ENCODE peak calls at places on chromosomes 6 and 20, in ten cellular contexts. One of them, this sample, is unnamed.

GRCh38 chr20:43821795-43822194 is 92.9 kb upstream of the TOX2 start:
- DNase-seq in HuH-7.5: no peak
- DNase-seq in epithelial cell of prostate: no peak
- DNase-seq in left ventricle myocardium superior: no peak
- DNase-seq in BJ: no peak
- DNase-seq in right cardiac atrium: no peak
- DNase-seq in SK-MEL-5: no peak
- DNase-seq in DMS79 treated with DMSO at 0.1 percent for 48 hours: no peak
- DNase-seq in uterus: no peak
- DNase-seq in body of pancreas: no peak
- DNase-seq in this sample: no peak

GRCh38 chr20:11207749-11208502 is 534.1 kb upstream of the JAG1 start:
- DNase-seq in epithelial cell of prostate: peak
- DNase-seq in right cardiac atrium: peak
- DNase-seq in body of pancreas: peak
- DNase-seq in SK-MEL-5: peak
- DNase-seq in HuH-7.5: no peak
- DNase-seq in DMS79 treated with DMSO at 0.1 percent for 48 hours: no peak
- DNase-seq in BJ: peak
- DNase-seq in left ventricle myocardium superior: no peak
- DNase-seq in uterus: no peak
- DNase-seq in this sample: peak

GRCh38 chr20:35496481-35496880 is 33.0 kb downstream of the C20orf173 start:
- DNase-seq in right cardiac atrium: no peak
- DNase-seq in uterus: no peak
- DNase-seq in SK-MEL-5: no peak
- DNase-seq in left ventricle myocardium superior: no peak
- DNase-seq in DMS79 treated with DMSO at 0.1 percent for 48 hours: no peak
- DNase-seq in body of pancreas: no peak
- DNase-seq in BJ: no peak
- DNase-seq in epithelial cell of prostate: no peak
- DNase-seq in HuH-7.5: no peak
- DNase-seq in this sample: no peak

GRCh38 chr6:17501982-17502704 is 98.0 kb upstream of the FAM8A1 start:
- DNase-seq in DMS79 treated with DMSO at 0.1 percent for 48 hours: no peak
- DNase-seq in HuH-7.5: no peak
- DNase-seq in BJ: no peak
- DNase-seq in uterus: no peak
- DNase-seq in SK-MEL-5: no peak
- DNase-seq in left ventricle myocardium superior: no peak
- DNase-seq in right cardiac atrium: no peak
- DNase-seq in body of pancreas: no peak
- DNase-seq in epithelial cell of prostate: no peak
- DNase-seq in this sample: no peak

GRCh38 chr20:31844737-31845299 is 586 bp downstream of the FOXS1 start:
- DNase-seq in SK-MEL-5: no peak
- DNase-seq in DMS79 treated with DMSO at 0.1 percent for 48 hours: no peak
- DNase-seq in epithelial cell of prostate: no peak
- DNase-seq in uterus: no peak
- DNase-seq in BJ: no peak
- DNase-seq in body of pancreas: no peak
- DNase-seq in HuH-7.5: no peak
- DNase-seq in left ventricle myocardium superior: no peak
- DNase-seq in right cardiac atrium: no peak
- DNase-seq in this sample: no peak

GRCh38 chr6:8059129-8059528 is 5.1 kb downstream of the BLOC1S5 start:
- DNase-seq in BJ: no peak
- DNase-seq in right cardiac atrium: no peak
- DNase-seq in epithelial cell of prostate: no peak
- DNase-seq in HuH-7.5: no peak
- DNase-seq in SK-MEL-5: peak
- DNase-seq in DMS79 treated with DMSO at 0.1 percent for 48 hours: no peak
- DNase-seq in left ventricle myocardium superior: no peak
- DNase-seq in uterus: no peak
- DNase-seq in body of pancreas: no peak
- DNase-seq in this sample: no peak

GRCh38 chr6:141202641-141203040 is 930.1 kb upstream of the GJE1 start:
- DNase-seq in left ventricle myocardium superior: no peak
- DNase-seq in BJ: no peak
- DNase-seq in DMS79 treated with DMSO at 0.1 percent for 48 hours: no peak
- DNase-seq in body of pancreas: no peak
- DNase-seq in epithelial cell of prostate: no peak
- DNase-seq in right cardiac atrium: no peak
- DNase-seq in SK-MEL-5: no peak
- DNase-seq in uterus: no peak
- DNase-seq in HuH-7.5: no peak
- DNase-seq in this sample: no peak

GRCh38 chr20:21074605-21075336 is 31.4 kb downstream of the LINC00237 start:
- DNase-seq in uterus: no peak
- DNase-seq in DMS79 treated with DMSO at 0.1 percent for 48 hours: peak
- DNase-seq in BJ: no peak
- DNase-seq in left ventricle myocardium superior: no peak
- DNase-seq in HuH-7.5: no peak
- DNase-seq in body of pancreas: no peak
- DNase-seq in SK-MEL-5: peak
- DNase-seq in right cardiac atrium: no peak
- DNase-seq in epithelial cell of prostate: peak
- DNase-seq in this sample: no peak

GRCh38 chr6:44771647-44772415 is 384.3 kb downstream of the CDC5L start:
- DNase-seq in uterus: no peak
- DNase-seq in right cardiac atrium: no peak
- DNase-seq in DMS79 treated with DMSO at 0.1 percent for 48 hours: peak
- DNase-seq in body of pancreas: no peak
- DNase-seq in epithelial cell of prostate: no peak
- DNase-seq in left ventricle myocardium superior: peak
- DNase-seq in BJ: no peak
- DNase-seq in HuH-7.5: no peak
- DNase-seq in SK-MEL-5: no peak
- DNase-seq in this sample: no peak

GRCh38 chr6:41801380-41801779 is 13.9 kb downstream of the TOMM6 start:
- DNase-seq in BJ: no peak
- DNase-seq in right cardiac atrium: no peak
- DNase-seq in uterus: no peak
- DNase-seq in body of pancreas: no peak
- DNase-seq in left ventricle myocardium superior: no peak
- DNase-seq in HuH-7.5: no peak
- DNase-seq in DMS79 treated with DMSO at 0.1 percent for 48 hours: no peak
- DNase-seq in SK-MEL-5: peak
- DNase-seq in epithelial cell of prostate: no peak
- DNase-seq in this sample: no peak

GRCh38 chr6:65671922-65672321 is 35.1 kb downstream of the EYS start:
- DNase-seq in epithelial cell of prostate: peak
- DNase-seq in SK-MEL-5: no peak
- DNase-seq in right cardiac atrium: no peak
- DNase-seq in HuH-7.5: peak
- DNase-seq in body of pancreas: no peak
- DNase-seq in BJ: no peak
- DNase-seq in left ventricle myocardium superior: no peak
- DNase-seq in DMS79 treated with DMSO at 0.1 percent for 48 hours: no peak
- DNase-seq in uterus: no peak
- DNase-seq in this sample: peak

GRCh38 chr6:93567164-93567563 is 147.8 kb upstream of the EPHA7 start:
- DNase-seq in HuH-7.5: no peak
- DNase-seq in DMS79 treated with DMSO at 0.1 percent for 48 hours: no peak
- DNase-seq in right cardiac atrium: no peak
- DNase-seq in SK-MEL-5: no peak
- DNase-seq in left ventricle myocardium superior: no peak
- DNase-seq in epithelial cell of prostate: no peak
- DNase-seq in body of pancreas: no peak
- DNase-seq in uterus: no peak
- DNase-seq in BJ: no peak
- DNase-seq in this sample: no peak

GRCh38 chr20:63831696-63832686 is 927 bp upstream of the ZBTB46 start:
- DNase-seq in right cardiac atrium: peak
- DNase-seq in epithelial cell of prostate: no peak
- DNase-seq in SK-MEL-5: no peak
- DNase-seq in uterus: peak
- DNase-seq in body of pancreas: no peak
- DNase-seq in left ventricle myocardium superior: peak
- DNase-seq in DMS79 treated with DMSO at 0.1 percent for 48 hours: no peak
- DNase-seq in BJ: no peak
- DNase-seq in HuH-7.5: peak
- DNase-seq in this sample: peak

GRCh38 chr20:54122189-54122588 is 51.6 kb downstream of the CYP24A1 start:
- DNase-seq in body of pancreas: no peak
- DNase-seq in right cardiac atrium: no peak
- DNase-seq in uterus: no peak
- DNase-seq in DMS79 treated with DMSO at 0.1 percent for 48 hours: no peak
- DNase-seq in BJ: no peak
- DNase-seq in left ventricle myocardium superior: no peak
- DNase-seq in SK-MEL-5: peak
- DNase-seq in HuH-7.5: no peak
- DNase-seq in epithelial cell of prostate: peak
- DNase-seq in this sample: no peak

GRCh38 chr6:127900935-127901334 is at the start of gene THEMIS:
- DNase-seq in body of pancreas: no peak
- DNase-seq in BJ: no peak
- DNase-seq in right cardiac atrium: no peak
- DNase-seq in uterus: no peak
- DNase-seq in epithelial cell of prostate: no peak
- DNase-seq in HuH-7.5: no peak
- DNase-seq in left ventricle myocardium superior: no peak
- DNase-seq in SK-MEL-5: no peak
- DNase-seq in DMS79 treated with DMSO at 0.1 percent for 48 hours: no peak
- DNase-seq in this sample: no peak

GRCh38 chr20:5033566-5033965 is 32.3 kb upstream of the SLC23A2 start:
- DNase-seq in HuH-7.5: no peak
- DNase-seq in body of pancreas: no peak
- DNase-seq in SK-MEL-5: no peak
- DNase-seq in left ventricle myocardium superior: no peak
- DNase-seq in epithelial cell of prostate: no peak
- DNase-seq in uterus: no peak
- DNase-seq in DMS79 treated with DMSO at 0.1 percent for 48 hours: no peak
- DNase-seq in right cardiac atrium: no peak
- DNase-seq in BJ: peak
- DNase-seq in this sample: peak

GRCh38 chr6:56714982-56715456 is 72.3 kb upstream of the DST start:
- DNase-seq in uterus: no peak
- DNase-seq in SK-MEL-5: peak
- DNase-seq in epithelial cell of prostate: peak
- DNase-seq in DMS79 treated with DMSO at 0.1 percent for 48 hours: no peak
- DNase-seq in body of pancreas: no peak
- DNase-seq in BJ: peak
- DNase-seq in HuH-7.5: no peak
- DNase-seq in right cardiac atrium: no peak
- DNase-seq in left ventricle myocardium superior: no peak
- DNase-seq in this sample: peak

GRCh38 chr6:116206231-116206903 is 47.5 kb downstream of the TSPYL4 start:
- DNase-seq in DMS79 treated with DMSO at 0.1 percent for 48 hours: no peak
- DNase-seq in right cardiac atrium: no peak
- DNase-seq in uterus: no peak
- DNase-seq in left ventricle myocardium superior: no peak
- DNase-seq in body of pancreas: no peak
- DNase-seq in SK-MEL-5: no peak
- DNase-seq in epithelial cell of prostate: peak
- DNase-seq in HuH-7.5: no peak
- DNase-seq in BJ: no peak
- DNase-seq in this sample: no peak

GRCh38 chr6:13558718-13559117 is 15.7 kb upstream of the SIRT5 start:
- DNase-seq in SK-MEL-5: peak
- DNase-seq in uterus: no peak
- DNase-seq in body of pancreas: no peak
- DNase-seq in epithelial cell of prostate: no peak
- DNase-seq in DMS79 treated with DMSO at 0.1 percent for 48 hours: no peak
- DNase-seq in left ventricle myocardium superior: no peak
- DNase-seq in HuH-7.5: no peak
- DNase-seq in right cardiac atrium: no peak
- DNase-seq in BJ: no peak
- DNase-seq in this sample: no peak

GRCh38 chr6:31143148-31143547 is 4.3 kb upstream of the PSORS1C2 start:
- DNase-seq in epithelial cell of prostate: no peak
- DNase-seq in DMS79 treated with DMSO at 0.1 percent for 48 hours: no peak
- DNase-seq in HuH-7.5: no peak
- DNase-seq in SK-MEL-5: no peak
- DNase-seq in left ventricle myocardium superior: peak
- DNase-seq in uterus: peak
- DNase-seq in body of pancreas: no peak
- DNase-seq in right cardiac atrium: peak
- DNase-seq in BJ: no peak
- DNase-seq in this sample: no peak

GRCh38 chr6:94036024-94036423 is 616.7 kb upstream of the EPHA7 start:
- DNase-seq in BJ: no peak
- DNase-seq in right cardiac atrium: no peak
- DNase-seq in body of pancreas: no peak
- DNase-seq in uterus: no peak
- DNase-seq in left ventricle myocardium superior: no peak
- DNase-seq in HuH-7.5: no peak
- DNase-seq in DMS79 treated with DMSO at 0.1 percent for 48 hours: no peak
- DNase-seq in epithelial cell of prostate: no peak
- DNase-seq in SK-MEL-5: no peak
- DNase-seq in this sample: no peak

GRCh38 chr20:15528386-15529111 is 1044.7 kb downstream of the KIF16B start:
- DNase-seq in body of pancreas: no peak
- DNase-seq in right cardiac atrium: no peak
- DNase-seq in left ventricle myocardium superior: no peak
- DNase-seq in BJ: no peak
- DNase-seq in DMS79 treated with DMSO at 0.1 percent for 48 hours: no peak
- DNase-seq in HuH-7.5: no peak
- DNase-seq in uterus: no peak
- DNase-seq in epithelial cell of prostate: no peak
- DNase-seq in SK-MEL-5: no peak
- DNase-seq in this sample: no peak

GRCh38 chr6:82240191-82240590 is 7.4 kb downstream of the IBTK start:
- DNase-seq in left ventricle myocardium superior: no peak
- DNase-seq in uterus: no peak
- DNase-seq in DMS79 treated with DMSO at 0.1 percent for 48 hours: no peak
- DNase-seq in SK-MEL-5: no peak
- DNase-seq in epithelial cell of prostate: no peak
- DNase-seq in HuH-7.5: no peak
- DNase-seq in body of pancreas: no peak
- DNase-seq in right cardiac atrium: no peak
- DNase-seq in BJ: no peak
- DNase-seq in this sample: no peak

GRCh38 chr6:100488231-100488630 is 23.5 kb upstream of the SIM1 start:
- DNase-seq in body of pancreas: no peak
- DNase-seq in BJ: no peak
- DNase-seq in HuH-7.5: no peak
- DNase-seq in epithelial cell of prostate: no peak
- DNase-seq in left ventricle myocardium superior: no peak
- DNase-seq in DMS79 treated with DMSO at 0.1 percent for 48 hours: no peak
- DNase-seq in right cardiac atrium: no peak
- DNase-seq in uterus: no peak
- DNase-seq in SK-MEL-5: no peak
- DNase-seq in this sample: no peak

GRCh38 chr6:17986656-17987575 is 519 bp downstream of the KIF13A start:
- DNase-seq in left ventricle myocardium superior: peak
- DNase-seq in SK-MEL-5: peak
- DNase-seq in BJ: no peak
- DNase-seq in HuH-7.5: peak
- DNase-seq in right cardiac atrium: peak
- DNase-seq in uterus: peak
- DNase-seq in body of pancreas: peak
- DNase-seq in DMS79 treated with DMSO at 0.1 percent for 48 hours: peak
- DNase-seq in epithelial cell of prostate: no peak
- DNase-seq in this sample: peak

GRCh38 chr6:51049288-51049982 is 230.8 kb downstream of the TFAP2B start:
- DNase-seq in BJ: no peak
- DNase-seq in HuH-7.5: no peak
- DNase-seq in body of pancreas: no peak
- DNase-seq in epithelial cell of prostate: no peak
- DNase-seq in SK-MEL-5: no peak
- DNase-seq in uterus: no peak
- DNase-seq in DMS79 treated with DMSO at 0.1 percent for 48 hours: peak
- DNase-seq in right cardiac atrium: no peak
- DNase-seq in left ventricle myocardium superior: no peak
- DNase-seq in this sample: no peak

GRCh38 chr6:113351183-113351834 is 505.8 kb upstream of the MARCKS start:
- DNase-seq in HuH-7.5: no peak
- DNase-seq in DMS79 treated with DMSO at 0.1 percent for 48 hours: no peak
- DNase-seq in uterus: no peak
- DNase-seq in BJ: peak
- DNase-seq in body of pancreas: no peak
- DNase-seq in SK-MEL-5: no peak
- DNase-seq in epithelial cell of prostate: no peak
- DNase-seq in right cardiac atrium: no peak
- DNase-seq in left ventricle myocardium superior: no peak
- DNase-seq in this sample: no peak

GRCh38 chr20:21509597-21510331 is 4.1 kb downstream of the NKX2-2 start:
- DNase-seq in left ventricle myocardium superior: no peak
- DNase-seq in HuH-7.5: peak
- DNase-seq in SK-MEL-5: no peak
- DNase-seq in body of pancreas: no peak
- DNase-seq in epithelial cell of prostate: no peak
- DNase-seq in BJ: no peak
- DNase-seq in uterus: no peak
- DNase-seq in DMS79 treated with DMSO at 0.1 percent for 48 hours: no peak
- DNase-seq in right cardiac atrium: no peak
- DNase-seq in this sample: no peak